ENCODE peak calls at places on chromosome X, in seven cellular contexts. E, I, Y, G, Z, O and K are unnamed samples.

GRCh38 chrX:13669246-13669689 is 16.3 kb downstream of the TCEANC start:
- DNase-seq in G (no peak), E (no peak), Y (peak), Z (peak), O (peak), I (no peak), K (peak)

GRCh38 chrX:45843518-45843917 is 642.8 kb upstream of the DIPK2B start:
- DNase-seq in G (no peak), Y (no peak), O (no peak), Z (no peak), E (no peak), I (no peak), K (no peak)

GRCh38 chrX:24498181-24498580 is 33.1 kb downstream of the PDK3 start:
- DNase-seq in I (no peak), G (peak), E (peak), Z (no peak), Y (peak), O (no peak), K (peak)

GRCh38 chrX:80879916-80880315 is 70.2 kb upstream of the BRWD3 start:
- DNase-seq in I (no peak), G (no peak), O (no peak), E (no peak), Y (no peak), Z (no peak), K (no peak)

GRCh38 chrX:116379854-116380253 is 56.6 kb upstream of the SLC6A14 start:
- DNase-seq in G (no peak), I (no peak), E (no peak), O (no peak), Z (peak), Y (no peak), K (no peak)

GRCh38 chrX:13092455-13092941 is 48.1 kb upstream of the FAM9C start:
- DNase-seq in G (no peak), E (no peak), Z (no peak), O (peak), Y (peak), I (peak), K (peak)

GRCh38 chrX:42992199-42992943 is 214.4 kb upstream of the PPP1R2C start:
- DNase-seq in I (no peak), G (no peak), O (no peak), E (no peak), Y (no peak), Z (no peak), K (no peak)

GRCh38 chrX:25049347-25049746 is 33.6 kb upstream of the ARX start:
- DNase-seq in G (no peak), Z (no peak), Y (no peak), I (no peak), E (no peak), O (peak), K (no peak)

GRCh38 chrX:10078266-10078665 is 78.5 kb upstream of the CLCN4 start:
- DNase-seq in O (no peak), Y (no peak), I (no peak), G (no peak), Z (no peak), E (no peak), K (no peak)

GRCh38 chrX:46860536-46860935 is 23.7 kb downstream of the RP2 start:
- DNase-seq in O (no peak), Z (no peak), Y (no peak), E (no peak), I (no peak), G (no peak), K (no peak)

GRCh38 chrX:56745019-56745418 is 16.0 kb downstream of the NBDY start:
- DNase-seq in I (no peak), Z (no peak), E (no peak), Y (no peak), G (no peak), O (peak), K (no peak)

GRCh38 chrX:48789366-48790220 is 3.2 kb downstream of the GATA1 start:
- DNase-seq in O (no peak), Y (no peak), Z (no peak), G (no peak), E (no peak), I (no peak), K (no peak)

GRCh38 chrX:120769576-120770341 is 105.9 kb downstream of the CT47B1 start:
- DNase-seq in O (peak), E (no peak), G (no peak), I (no peak), Y (no peak), Z (no peak), K (no peak)

GRCh38 chrX:18643243-18643642 is 28.7 kb downstream of the RS1 start:
- DNase-seq in E (no peak), O (no peak), Z (no peak), Y (no peak), G (no peak), I (no peak), K (no peak)

GRCh38 chrX:72021975-72022374 is 109.7 kb downstream of the RTL5 start:
- DNase-seq in I (no peak), Y (no peak), Z (peak), G (no peak), O (peak), E (peak), K (no peak)

GRCh38 chrX:16999275-16999674 is 52.8 kb downstream of the REPS2 start:
- DNase-seq in Y (no peak), O (no peak), I (no peak), G (no peak), Z (no peak), E (no peak), K (no peak)